ENCODE peak calls at places on chromosomes 1 and 21, in seven cellular contexts. L is MM.1S, J is GM23338, B is astrocyte, U is K562, G is H1, E is PC-9. X is an unnamed sample.

GRCh38 chr1:157136133-157136532 is 2.1 kb downstream of the ETV3 start:
- DNase-seq in L (peak), J (no peak), B (no peak), U (no peak), G (no peak), E (peak), X (no peak)

GRCh38 chr1:172929006-172929405 is 121.7 kb downstream of the TNFSF18 start:
- DNase-seq in L (no peak), J (no peak), B (peak), U (no peak), G (no peak), E (no peak), X (no peak)

GRCh38 chr1:165174485-165174884 is 182.0 kb downstream of the LMX1A start:
- DNase-seq in L (no peak), J (no peak), B (no peak), U (no peak), G (no peak), E (no peak), X (no peak)

GRCh38 chr1:8097077-8097799 is 71.1 kb upstream of the ERRFI1 start:
- DNase-seq in L (no peak), J (no peak), B (peak), U (no peak), G (no peak), E (peak), X (no peak)

GRCh38 chr1:200082329-200082728 is 54.8 kb downstream of the NR5A2 start:
- DNase-seq in L (no peak), J (no peak), B (peak), U (no peak), G (no peak), E (no peak), X (no peak)

GRCh38 chr1:215543191-215543606 is 23.9 kb upstream of the KCTD3 start:
- DNase-seq in L (peak), J (no peak), B (peak), U (no peak), G (no peak), E (peak), X (no peak)

GRCh38 chr1:74679811-74680210 is 6.2 kb upstream of the ERICH3 start:
- DNase-seq in L (no peak), J (no peak), B (peak), U (no peak), G (no peak), E (no peak), X (no peak)

GRCh38 chr1:155844860-155845259 is 12.2 kb downstream of the GON4L start:
- DNase-seq in L (no peak), J (no peak), B (no peak), U (no peak), G (no peak), E (no peak), X (no peak)

GRCh38 chr21:28961927-28962326 is 30.8 kb downstream of the LTN1 start:
- DNase-seq in L (no peak), J (no peak), B (no peak), U (no peak), G (no peak), E (no peak), X (no peak)

GRCh38 chr1:53495608-53496345 is 36.6 kb downstream of the DMRTB1 start:
- DNase-seq in L (no peak), J (no peak), B (peak), U (no peak), G (no peak), E (no peak), X (no peak)

GRCh38 chr1:83761084-83761760 is 237.7 kb downstream of the TTLL7 start:
- DNase-seq in L (peak), J (no peak), B (no peak), U (no peak), G (no peak), E (no peak), X (peak)

GRCh38 chr1:29630756-29631155 is 394.4 kb downstream of the PTPRU start:
- DNase-seq in L (no peak), J (no peak), B (no peak), U (no peak), G (no peak), E (no peak), X (no peak)

GRCh38 chr1:229192031-229192430 is 78.9 kb upstream of the RAB4A start:
- DNase-seq in L (no peak), J (no peak), B (peak), U (no peak), G (no peak), E (no peak), X (no peak)

GRCh38 chr1:162560303-162561036 is 1.1 kb upstream of the UAP1 start:
- DNase-seq in L (peak), J (peak), B (no peak), U (no peak), G (no peak), E (no peak), X (no peak)

GRCh38 chr1:93723101-93723500 is 41.5 kb upstream of the BCAR3 start:
- DNase-seq in L (no peak), J (no peak), B (no peak), U (no peak), G (no peak), E (peak), X (peak)

GRCh38 chr1:206001476-206001888 is 1.7 kb downstream of the RAB7B start:
- DNase-seq in L (no peak), J (no peak), B (peak), U (peak), G (no peak), E (peak), X (no peak)

GRCh38 chr1:164772635-164773034 is 213.7 kb downstream of the PBX1 start:
- DNase-seq in L (peak), J (no peak), B (peak), U (peak), G (no peak), E (peak), X (no peak)

GRCh38 chr1:11731719-11732283 is 4.1 kb upstream of the AGTRAP start:
- DNase-seq in L (no peak), J (peak), B (peak), U (peak), G (peak), E (no peak), X (peak)

GRCh38 chr1:211511947-211512346 is 20.0 kb upstream of the RD3 start:
- DNase-seq in L (no peak), J (no peak), B (peak), U (no peak), G (no peak), E (no peak), X (no peak)

GRCh38 chr1:2378956-2379732 is 12.2 kb downstream of the MORN1 start:
- DNase-seq in L (no peak), J (no peak), B (no peak), U (no peak), G (no peak), E (no peak), X (no peak)

GRCh38 chr1:178310685-178311105 is 186.1 kb downstream of the CLEC20A start:
- DNase-seq in L (peak), J (peak), B (peak), U (peak), G (no peak), E (peak), X (peak)

GRCh38 chr1:222950892-222951291 is 136.1 kb downstream of the DISP1 start:
- DNase-seq in L (no peak), J (no peak), B (no peak), U (no peak), G (no peak), E (no peak), X (no peak)

GRCh38 chr1:28209700-28210099 is 23.1 kb downstream of the DNAJC8 start:
- DNase-seq in L (no peak), J (no peak), B (no peak), U (peak), G (no peak), E (no peak), X (no peak)

GRCh38 chr1:92037400-92037799 is 7.6 kb downstream of the EPHX4 start:
- DNase-seq in L (no peak), J (peak), B (peak), U (no peak), G (no peak), E (no peak), X (no peak)

GRCh38 chr1:222912730-222913129 is 97.9 kb downstream of the DISP1 start:
- DNase-seq in L (no peak), J (no peak), B (peak), U (no peak), G (no peak), E (no peak), X (no peak)

GRCh38 chr1:31062867-31063380 is 2.6 kb downstream of the PUM1 start:
- DNase-seq in L (no peak), J (no peak), B (no peak), U (no peak), G (no peak), E (no peak), X (no peak)

GRCh38 chr1:97332716-97333115 is 588.1 kb downstream of the DPYD start:
- DNase-seq in L (no peak), J (no peak), B (peak), U (no peak), G (no peak), E (no peak), X (no peak)

GRCh38 chr1:12435639-12436344 is 182.2 kb downstream of the DHRS3 start:
- DNase-seq in L (peak), J (no peak), B (peak), U (no peak), G (no peak), E (no peak), X (no peak)

GRCh38 chr1:115641762-115642167 is at the start of gene VANGL1:
- DNase-seq in L (peak), J (peak), B (peak), U (peak), G (peak), E (peak), X (peak)

GRCh38 chr1:219837274-219837993 is 90.9 kb downstream of the SLC30A10 start:
- DNase-seq in L (peak), J (peak), B (peak), U (peak), G (no peak), E (peak), X (peak)

GRCh38 chr1:158147396-158148353 is 33.0 kb upstream of the CD1D start:
- DNase-seq in L (peak), J (no peak), B (no peak), U (no peak), G (no peak), E (no peak), X (no peak)

GRCh38 chr21:27582946-27583270 is 616.0 kb upstream of the ADAMTS5 start:
- DNase-seq in L (no peak), J (no peak), B (peak), U (no peak), G (no peak), E (no peak), X (no peak)

GRCh38 chr1:58927722-58928085 is 143.9 kb upstream of the JUN start:
- DNase-seq in L (no peak), J (no peak), B (no peak), U (no peak), G (no peak), E (peak), X (no peak)
- H3K27ac ChIP-seq in L (no peak), J (no peak), B (no peak), U (no peak), G (no peak), E (peak), X (no peak)

DNA sequence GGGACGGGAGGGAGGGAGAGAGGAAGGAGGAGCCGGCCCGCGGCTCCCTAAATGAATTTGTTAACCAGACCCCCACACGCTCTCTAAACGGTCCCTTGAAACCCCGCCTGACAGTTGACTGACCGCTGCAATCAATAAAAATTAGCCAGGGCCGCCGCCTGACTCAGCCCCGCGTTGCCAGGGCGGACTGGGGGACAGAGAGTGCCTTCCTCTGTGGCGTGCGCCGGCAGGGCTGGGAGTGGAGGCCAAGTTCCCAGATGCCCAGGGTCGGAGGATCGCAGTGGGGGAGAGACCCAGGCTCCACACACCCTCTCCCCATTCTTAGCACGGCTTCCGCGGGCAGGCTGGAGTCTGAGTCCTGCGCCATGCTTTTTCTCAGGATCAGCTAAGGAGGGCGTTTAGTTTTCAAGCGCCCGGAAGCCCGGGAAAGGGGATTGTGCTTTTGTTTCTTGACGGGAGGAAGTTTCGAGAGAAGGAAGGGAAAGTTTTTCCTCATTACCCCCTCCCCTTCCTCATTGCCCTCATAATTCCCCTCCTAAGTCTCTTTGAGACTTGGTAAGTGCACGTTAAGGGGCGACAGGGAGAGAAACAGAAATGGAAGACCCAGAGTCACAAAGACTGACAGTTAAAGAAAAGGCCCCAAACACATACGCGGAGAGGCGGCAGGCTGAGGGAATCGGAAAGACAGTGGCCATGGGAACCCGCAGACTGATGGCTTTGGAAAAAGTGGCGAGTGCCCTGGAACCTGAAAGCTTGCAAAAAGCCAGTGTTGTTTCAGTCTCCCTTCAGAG is 6.3 kb downstream of the PAX7 start:
- DNase-seq in L (no peak), J (peak), B (no peak), U (no peak), G (peak), E (no peak), X (peak)
- TF ChIP-seq EZH2 in L (no peak), J (peak), B (peak), U (no peak), G (peak), E (no peak), X (peak)

GRCh38 chr1:3485016-3485415 is 30.6 kb downstream of the ARHGEF16 start:
- DNase-seq in L (no peak), J (no peak), B (no peak), U (no peak), G (no peak), E (no peak), X (no peak)
- TF ChIP-seq CTCF in L (no peak), J (no peak), B (no peak), U (no peak), G (no peak), E (no peak), X (no peak)

GRCh38 chr1:247297263-247298123 is 34.2 kb downstream of the ZNF496 start:
- DNase-seq in L (no peak), J (no peak), B (no peak), U (peak), G (no peak), E (no peak), X (no peak)
- H3K27ac ChIP-seq in L (no peak), J (peak), B (no peak), U (peak), G (peak), E (no peak), X (no peak)

GRCh38 chr1:204494281-204495077 is at the start of gene PIK3C2B:
- DNase-seq in L (peak), J (peak), B (peak), U (peak), G (peak), E (peak), X (peak)
- TF ChIP-seq EZH2 in L (no peak), J (no peak), B (peak), U (no peak), G (peak), E (no peak), X (no peak)

DNA sequence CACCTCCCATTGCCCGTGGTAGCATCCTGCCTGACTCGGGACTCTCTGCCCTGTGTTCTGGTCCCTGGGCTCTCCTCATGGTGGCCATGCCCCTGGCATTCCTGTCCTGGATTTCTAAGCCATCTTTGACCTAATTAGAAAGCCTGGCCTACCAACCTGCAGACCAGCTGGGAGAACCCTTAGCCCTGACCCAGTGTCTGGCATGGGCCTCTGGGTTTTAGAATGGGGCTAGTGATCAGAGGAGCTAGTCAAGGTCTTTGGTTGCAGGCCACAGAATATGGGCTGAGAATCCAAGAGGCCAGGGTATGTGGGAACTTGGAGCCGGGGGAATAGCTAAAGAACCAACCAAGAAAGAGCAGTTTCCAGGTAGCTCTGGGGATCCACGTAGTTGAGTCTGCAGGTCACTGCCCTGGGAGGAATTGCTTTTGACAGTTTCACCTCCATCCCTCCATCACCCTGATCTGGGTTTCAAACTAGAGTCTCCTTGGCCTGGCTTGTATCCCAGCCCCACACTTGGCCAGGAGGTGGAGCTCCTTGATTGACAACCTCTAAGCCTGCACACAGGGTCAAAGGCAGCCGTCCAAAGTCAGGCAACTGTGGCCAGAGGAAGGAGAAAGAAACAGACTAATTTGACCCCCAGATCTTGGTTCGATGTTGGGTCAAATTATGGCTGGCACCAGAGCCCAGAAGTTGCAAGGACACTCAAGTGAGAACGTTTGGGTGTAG is 54.7 kb upstream of the ABCG1 start:
- DNase-seq in L (peak), J (peak), B (no peak), U (peak), G (no peak), E (peak), X (peak)
- TF ChIP-seq CTCF in L (peak), J (peak), B (no peak), U (peak), G (peak), E (peak), X (peak)

DNA sequence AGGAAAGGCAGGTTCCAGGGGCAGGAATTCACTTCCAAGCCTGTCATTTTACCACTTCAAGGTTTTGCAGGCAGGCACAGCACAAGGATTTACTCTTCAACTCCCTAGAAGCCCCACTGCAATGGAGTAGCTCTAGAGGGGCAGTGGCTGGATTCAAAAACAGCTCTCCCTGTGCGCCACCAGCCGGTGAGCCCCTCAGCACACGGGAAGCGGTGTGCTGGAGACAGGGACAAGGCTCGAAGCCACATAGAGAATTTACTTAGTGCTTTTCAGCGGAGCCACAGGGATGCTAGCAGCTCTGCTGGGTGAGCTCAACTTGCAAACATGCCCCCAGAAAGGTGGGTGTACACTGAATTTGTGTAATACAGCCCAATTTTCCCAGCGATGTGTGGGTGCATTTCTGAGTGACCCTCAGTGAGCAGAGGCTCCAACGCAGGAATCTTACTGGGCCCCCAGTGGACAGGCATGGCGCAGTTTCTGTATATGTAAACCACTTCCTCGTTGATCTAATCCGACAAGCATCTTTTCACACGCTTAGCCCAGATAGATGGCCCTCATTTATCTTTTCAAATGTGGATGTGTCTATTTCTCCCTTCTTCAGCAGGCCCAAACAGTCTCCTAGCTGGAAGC is 10.9 kb downstream of the VWA5B1 start:
- DNase-seq in L (no peak), J (peak), B (peak), U (no peak), G (no peak), E (peak), X (no peak)
- H3K27ac ChIP-seq in L (no peak), J (no peak), B (peak), U (no peak), G (no peak), E (no peak), X (no peak)

GRCh38 chr1:160071289-160071688 is 1.3 kb upstream of the KCNJ10 start:
- DNase-seq in L (no peak), J (no peak), B (no peak), U (no peak), G (no peak), E (no peak), X (no peak)

GRCh38 chr1:160070243-160071163 is 543 bp upstream of the KCNJ10 start:
- DNase-seq in L (peak), J (peak), B (peak), U (peak), G (peak), E (peak), X (peak)

GRCh38 chr1:160068231-160068630 is 1.7 kb downstream of the KCNJ10 start:
- DNase-seq in L (no peak), J (no peak), B (no peak), U (no peak), G (no peak), E (no peak), X (no peak)

GRCh38 chr1:160066829-160067720 is 2.9 kb downstream of the KCNJ10 start:
- DNase-seq in L (no peak), J (peak), B (no peak), U (no peak), G (no peak), E (no peak), X (no peak)

GRCh38 chr1:160069460-160070231 is at the start of gene KCNJ10:
- DNase-seq in L (no peak), J (no peak), B (no peak), U (no peak), G (peak), E (no peak), X (no peak)
- TF ChIP-seq EZH2 in L (no peak), J (no peak), B (peak), U (no peak), G (no peak), E (no peak), X (peak)

GRCh38 chr1:235292790-235293189 is 35.2 kb downstream of the ARID4B start:
- DNase-seq in L (no peak), J (peak), B (no peak), U (no peak), G (no peak), E (no peak), X (no peak)
- TF ChIP-seq CTCF in L (no peak), J (no peak), B (no peak), U (no peak), G (no peak), E (no peak), X (no peak)